ENCODE peak calls at places on chromosomes 6 and 20, in eight cellular contexts. One of them, this sample, is unnamed.

GRCh38 chr20:55269913-55270312 is 735.4 kb downstream of the CBLN4 start:
- DNase-seq in progenitor cell of endocrine pancreas: no peak
- DNase-seq in right lobe of liver: no peak
- DNase-seq in GM12864: no peak
- DNase-seq in heart right ventricle: no peak
- DNase-seq in stomach: no peak
- DNase-seq in cardiac fibroblast: peak
- DNase-seq in CD8-positive, alpha-beta T cell: no peak
- DNase-seq in this sample: no peak

GRCh38 chr6:71482742-71483141 is 194.1 kb downstream of the OGFRL1 start:
- DNase-seq in right lobe of liver: no peak
- DNase-seq in GM12864: no peak
- DNase-seq in progenitor cell of endocrine pancreas: no peak
- DNase-seq in stomach: no peak
- DNase-seq in heart right ventricle: no peak
- DNase-seq in cardiac fibroblast: peak
- DNase-seq in CD8-positive, alpha-beta T cell: no peak
- DNase-seq in this sample: no peak

GRCh38 chr6:148590881-148591280 is 155.9 kb upstream of the UST start:
- DNase-seq in progenitor cell of endocrine pancreas: no peak
- DNase-seq in cardiac fibroblast: no peak
- DNase-seq in heart right ventricle: no peak
- DNase-seq in stomach: no peak
- DNase-seq in CD8-positive, alpha-beta T cell: no peak
- DNase-seq in right lobe of liver: no peak
- DNase-seq in GM12864: no peak
- DNase-seq in this sample: no peak

GRCh38 chr6:41728073-41728936 is 7.1 kb downstream of the TFEB start:
- DNase-seq in stomach: peak
- DNase-seq in progenitor cell of endocrine pancreas: no peak
- DNase-seq in heart right ventricle: no peak
- DNase-seq in cardiac fibroblast: no peak
- DNase-seq in GM12864: no peak
- DNase-seq in CD8-positive, alpha-beta T cell: no peak
- DNase-seq in right lobe of liver: no peak
- DNase-seq in this sample: no peak

GRCh38 chr20:25570148-25570530 is 15.2 kb downstream of the NINL start:
- DNase-seq in stomach: no peak
- DNase-seq in GM12864: no peak
- DNase-seq in CD8-positive, alpha-beta T cell: no peak
- DNase-seq in cardiac fibroblast: no peak
- DNase-seq in progenitor cell of endocrine pancreas: no peak
- DNase-seq in heart right ventricle: no peak
- DNase-seq in right lobe of liver: no peak
- DNase-seq in this sample: no peak

GRCh38 chr20:48208176-48208575 is 422.9 kb upstream of the SULF2 start:
- DNase-seq in stomach: no peak
- DNase-seq in GM12864: no peak
- DNase-seq in cardiac fibroblast: no peak
- DNase-seq in progenitor cell of endocrine pancreas: no peak
- DNase-seq in CD8-positive, alpha-beta T cell: no peak
- DNase-seq in heart right ventricle: no peak
- DNase-seq in right lobe of liver: no peak
- DNase-seq in this sample: no peak

GRCh38 chr6:12525276-12525675 is 191.3 kb upstream of the PHACTR1 start:
- DNase-seq in cardiac fibroblast: no peak
- DNase-seq in stomach: no peak
- DNase-seq in GM12864: no peak
- DNase-seq in heart right ventricle: no peak
- DNase-seq in CD8-positive, alpha-beta T cell: no peak
- DNase-seq in progenitor cell of endocrine pancreas: no peak
- DNase-seq in right lobe of liver: no peak
- DNase-seq in this sample: no peak

GRCh38 chr20:32091888-32092346 is 17.6 kb upstream of the TM9SF4 start:
- DNase-seq in stomach: peak
- DNase-seq in heart right ventricle: peak
- DNase-seq in GM12864: peak
- DNase-seq in CD8-positive, alpha-beta T cell: peak
- DNase-seq in right lobe of liver: peak
- DNase-seq in cardiac fibroblast: peak
- DNase-seq in progenitor cell of endocrine pancreas: peak
- DNase-seq in this sample: peak

GRCh38 chr20:58308680-58309527 is 611 bp upstream of the RAB22A start:
- DNase-seq in right lobe of liver: peak
- DNase-seq in heart right ventricle: peak
- DNase-seq in stomach: no peak
- DNase-seq in progenitor cell of endocrine pancreas: peak
- DNase-seq in CD8-positive, alpha-beta T cell: peak
- DNase-seq in GM12864: no peak
- DNase-seq in cardiac fibroblast: peak
- DNase-seq in this sample: peak

GRCh38 chr6:101401792-101402617 is 8.5 kb downstream of the GRIK2 start:
- DNase-seq in stomach: no peak
- DNase-seq in heart right ventricle: no peak
- DNase-seq in right lobe of liver: no peak
- DNase-seq in cardiac fibroblast: no peak
- DNase-seq in CD8-positive, alpha-beta T cell: no peak
- DNase-seq in progenitor cell of endocrine pancreas: no peak
- DNase-seq in GM12864: no peak
- DNase-seq in this sample: no peak

GRCh38 chr6:41555326-41556300 is 9.4 kb downstream of the FOXP4 start:
- DNase-seq in GM12864: no peak
- DNase-seq in right lobe of liver: no peak
- DNase-seq in stomach: no peak
- DNase-seq in cardiac fibroblast: no peak
- DNase-seq in CD8-positive, alpha-beta T cell: no peak
- DNase-seq in progenitor cell of endocrine pancreas: no peak
- DNase-seq in heart right ventricle: no peak
- DNase-seq in this sample: no peak

GRCh38 chr6:4647414-4648365 is 128.5 kb upstream of the CDYL start:
- DNase-seq in progenitor cell of endocrine pancreas: peak
- DNase-seq in stomach: peak
- DNase-seq in cardiac fibroblast: peak
- DNase-seq in CD8-positive, alpha-beta T cell: peak
- DNase-seq in right lobe of liver: peak
- DNase-seq in heart right ventricle: peak
- DNase-seq in GM12864: no peak
- DNase-seq in this sample: no peak

DNA sequence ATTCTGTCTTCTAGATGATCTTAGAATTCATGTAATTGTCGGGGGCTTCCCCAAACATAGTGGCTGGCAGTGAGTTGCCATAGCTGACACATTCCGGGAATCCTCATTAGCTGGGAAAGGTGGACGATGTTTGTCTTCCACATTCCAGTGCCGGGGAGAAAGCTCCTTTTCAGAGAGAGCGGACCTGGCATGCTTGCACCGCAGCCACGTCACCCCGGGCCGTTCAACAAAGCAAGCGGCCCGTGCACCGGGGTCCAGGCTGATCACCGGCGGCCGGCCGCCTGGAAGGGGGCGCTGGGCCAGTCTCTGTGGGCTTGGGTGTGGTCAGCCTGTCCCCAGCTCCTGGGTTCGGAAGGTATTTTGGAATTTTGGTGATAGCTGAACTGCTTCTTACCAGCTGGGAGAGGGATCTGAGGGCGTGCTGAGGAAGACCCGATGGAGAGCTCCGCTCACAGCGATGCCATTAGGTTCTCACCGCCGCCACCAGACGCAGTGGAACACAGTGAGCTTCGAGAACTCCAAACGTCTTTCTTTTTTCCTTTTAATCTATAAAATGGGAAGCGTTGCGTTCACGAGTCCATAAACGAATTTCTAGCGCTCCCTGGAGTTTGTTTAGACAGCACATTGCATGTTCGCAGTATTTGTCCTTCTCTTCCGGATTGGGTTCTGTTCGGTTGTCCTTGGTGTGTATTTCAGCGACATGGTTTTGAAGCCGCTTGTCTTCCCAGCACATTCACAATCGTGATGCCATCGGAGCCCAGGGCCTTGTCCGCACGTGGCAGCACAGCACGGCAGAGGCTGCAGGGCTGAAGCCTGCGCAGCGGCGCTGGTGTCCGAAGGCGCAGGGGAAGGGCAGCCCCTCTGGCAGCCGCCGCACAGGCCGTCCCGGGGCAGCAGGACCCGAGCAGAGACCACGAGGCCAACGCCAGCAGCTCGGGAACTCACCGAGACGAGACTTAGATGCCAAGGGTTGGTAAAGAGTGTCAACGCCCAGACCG is 557.6 kb downstream of the QKI start:
- DNase-seq in right lobe of liver: no peak
- DNase-seq in stomach: no peak
- DNase-seq in cardiac fibroblast: no peak
- DNase-seq in CD8-positive, alpha-beta T cell: no peak
- DNase-seq in heart right ventricle: no peak
- DNase-seq in progenitor cell of endocrine pancreas: no peak
- DNase-seq in GM12864: no peak
- DNase-seq in this sample: no peak
- TF ChIP-seq CTCF in right lobe of liver: no peak
- TF ChIP-seq CTCF in stomach: no peak
- TF ChIP-seq CTCF in cardiac fibroblast: no peak
- TF ChIP-seq CTCF in CD8-positive, alpha-beta T cell: no peak
- TF ChIP-seq CTCF in heart right ventricle: no peak
- TF ChIP-seq CTCF in progenitor cell of endocrine pancreas: no peak
- TF ChIP-seq CTCF in GM12864: no peak
- TF ChIP-seq CTCF in this sample: no peak

DNA sequence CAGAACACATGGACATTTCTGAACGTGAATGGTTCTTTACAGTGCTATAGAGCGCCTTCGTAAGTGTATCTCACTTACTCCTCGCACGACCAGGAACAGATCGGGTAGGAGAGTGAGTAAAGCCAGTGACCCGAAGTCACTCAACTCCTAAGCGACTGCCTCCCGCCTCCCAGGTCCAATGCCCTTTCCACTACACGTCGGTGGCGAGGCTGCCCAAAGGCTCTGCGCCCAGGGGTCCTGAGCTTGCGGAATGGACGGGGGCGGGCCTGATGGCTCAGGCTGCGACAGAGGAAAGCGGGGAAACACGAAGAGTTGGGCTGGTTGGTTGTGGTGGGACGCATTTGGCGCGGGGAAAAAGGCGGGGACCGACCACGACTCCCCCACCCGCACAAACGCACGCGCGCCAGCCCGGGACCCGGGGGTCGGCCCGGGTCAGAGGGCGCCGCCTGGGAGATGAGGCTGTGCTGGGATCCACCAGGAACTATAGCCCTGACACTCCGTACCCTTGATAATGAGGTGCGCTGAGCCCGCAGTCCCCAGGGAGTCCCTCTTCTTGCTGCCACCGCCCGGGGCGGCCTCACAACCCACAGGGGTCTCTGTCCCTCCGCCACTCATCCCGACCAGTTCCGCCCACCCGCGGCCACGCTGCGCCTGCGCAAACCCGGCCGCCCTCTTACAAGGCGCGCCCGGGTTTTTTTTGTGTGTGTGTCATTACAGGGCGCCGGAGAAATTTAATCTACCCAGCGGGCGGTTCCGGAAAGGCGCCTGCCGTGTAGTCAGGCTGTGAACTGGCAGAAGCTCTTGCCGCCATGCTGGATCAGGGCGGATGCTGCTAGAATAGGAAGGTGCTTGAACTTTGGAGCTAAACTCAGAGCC is at the start of gene BLOC1S5:
- DNase-seq in heart right ventricle: peak
- DNase-seq in progenitor cell of endocrine pancreas: peak
- DNase-seq in CD8-positive, alpha-beta T cell: peak
- DNase-seq in stomach: peak
- DNase-seq in right lobe of liver: peak
- DNase-seq in GM12864: peak
- DNase-seq in cardiac fibroblast: peak
- DNase-seq in this sample: peak
- TF ChIP-seq CTCF in heart right ventricle: no peak
- TF ChIP-seq CTCF in progenitor cell of endocrine pancreas: no peak
- TF ChIP-seq CTCF in CD8-positive, alpha-beta T cell: no peak
- TF ChIP-seq CTCF in stomach: no peak
- TF ChIP-seq CTCF in right lobe of liver: peak
- TF ChIP-seq CTCF in GM12864: no peak
- TF ChIP-seq CTCF in cardiac fibroblast: no peak
- TF ChIP-seq CTCF in this sample: peak

GRCh38 chr6:36752187-36752885 is 54.7 kb downstream of the RAB44 start:
- DNase-seq in right lobe of liver: no peak
- DNase-seq in GM12864: no peak
- DNase-seq in CD8-positive, alpha-beta T cell: no peak
- DNase-seq in stomach: peak
- DNase-seq in cardiac fibroblast: no peak
- DNase-seq in heart right ventricle: no peak
- DNase-seq in progenitor cell of endocrine pancreas: no peak
- DNase-seq in this sample: no peak
- TF ChIP-seq CTCF in right lobe of liver: no peak
- TF ChIP-seq CTCF in GM12864: no peak
- TF ChIP-seq CTCF in CD8-positive, alpha-beta T cell: no peak
- TF ChIP-seq CTCF in stomach: no peak
- TF ChIP-seq CTCF in cardiac fibroblast: no peak
- TF ChIP-seq CTCF in heart right ventricle: no peak
- TF ChIP-seq CTCF in progenitor cell of endocrine pancreas: no peak
- TF ChIP-seq CTCF in this sample: no peak

DNA sequence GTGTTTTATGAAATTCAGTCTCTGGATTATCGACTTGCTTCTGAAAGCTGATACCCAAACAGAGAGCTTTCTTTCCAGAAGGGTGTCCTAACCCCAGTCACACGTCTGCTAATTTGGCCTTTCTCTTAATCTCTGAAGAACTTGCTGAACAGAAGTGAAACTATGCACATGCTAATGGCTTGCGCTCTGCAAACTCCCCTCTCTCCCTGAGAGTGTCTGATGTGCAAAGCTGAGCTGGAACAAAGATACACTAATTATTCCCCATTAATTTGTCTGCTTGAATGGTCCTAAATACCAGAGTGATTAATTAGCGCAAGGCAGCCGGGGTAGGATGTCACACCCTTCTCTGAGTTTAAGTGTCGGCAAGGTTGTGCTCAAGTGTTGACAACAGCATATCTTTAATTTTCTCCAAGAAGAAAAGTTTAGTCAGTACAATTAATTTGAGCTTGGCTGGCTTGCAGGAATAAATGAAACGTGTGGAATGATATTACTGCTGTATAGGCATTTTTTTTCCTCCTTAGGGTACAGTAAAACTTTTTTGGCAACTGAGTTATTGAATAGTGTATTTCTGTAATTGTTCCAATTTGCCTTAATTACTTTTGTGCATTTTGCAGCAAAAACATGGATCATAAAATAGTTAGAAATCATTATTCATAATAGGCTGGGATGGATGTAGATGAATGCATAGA is 715.9 kb upstream of the POU3F2 start:
- DNase-seq in right lobe of liver: no peak
- DNase-seq in heart right ventricle: no peak
- DNase-seq in progenitor cell of endocrine pancreas: no peak
- DNase-seq in CD8-positive, alpha-beta T cell: no peak
- DNase-seq in GM12864: no peak
- DNase-seq in stomach: no peak
- DNase-seq in cardiac fibroblast: no peak
- DNase-seq in this sample: no peak
- TF ChIP-seq CTCF in right lobe of liver: no peak
- TF ChIP-seq CTCF in heart right ventricle: no peak
- TF ChIP-seq CTCF in progenitor cell of endocrine pancreas: no peak
- TF ChIP-seq CTCF in CD8-positive, alpha-beta T cell: no peak
- TF ChIP-seq CTCF in GM12864: no peak
- TF ChIP-seq CTCF in stomach: no peak
- TF ChIP-seq CTCF in cardiac fibroblast: no peak
- TF ChIP-seq CTCF in this sample: no peak

GRCh38 chr20:44448753-44449546 is 26.7 kb upstream of the TTPAL start:
- DNase-seq in progenitor cell of endocrine pancreas: no peak
- DNase-seq in right lobe of liver: peak
- DNase-seq in cardiac fibroblast: peak
- DNase-seq in GM12864: peak
- DNase-seq in CD8-positive, alpha-beta T cell: no peak
- DNase-seq in heart right ventricle: no peak
- DNase-seq in stomach: no peak
- DNase-seq in this sample: peak
- TF ChIP-seq CTCF in progenitor cell of endocrine pancreas: peak
- TF ChIP-seq CTCF in right lobe of liver: peak
- TF ChIP-seq CTCF in cardiac fibroblast: peak
- TF ChIP-seq CTCF in GM12864: peak
- TF ChIP-seq CTCF in CD8-positive, alpha-beta T cell: no peak
- TF ChIP-seq CTCF in heart right ventricle: no peak
- TF ChIP-seq CTCF in stomach: no peak
- TF ChIP-seq CTCF in this sample: peak

This sample was measured in GM10248.